ENCODE peak calls at places on chromosomes 1 and 21, in five cellular contexts. N is HL-60, F is NCI-H446, G is T-helper 9 cell, I is NCI-H1436. H is an unnamed sample.

GRCh38 chr1:242764161-242764560 is 239.7 kb upstream of the PLD5 start:
- DNase-seq in I (no peak), F (no peak), G (no peak), N (no peak), H (no peak)

GRCh38 chr1:7919880-7920279 is 20.8 kb downstream of the TNFRSF9 start:
- DNase-seq in G (no peak), F (no peak), I (no peak), N (no peak), H (no peak)

GRCh38 chr1:21229246-21230000 is 52.7 kb upstream of the EIF4G3 start:
- DNase-seq in F (no peak), I (no peak), N (no peak), G (no peak), H (no peak)

GRCh38 chr1:116122955-116123757 is 12.0 kb downstream of the MAB21L3 start:
- DNase-seq in N (no peak), I (no peak), G (no peak), F (no peak), H (peak)

GRCh38 chr1:36306210-36306901 is at the start of gene SH3D21:
- DNase-seq in N (peak), I (peak), F (no peak), G (peak), H (no peak)

GRCh38 chr1:208433086-208433485 is 188.9 kb upstream of the PLXNA2 start:
- DNase-seq in I (no peak), F (no peak), N (no peak), G (no peak), H (no peak)

GRCh38 chr1:220887868-220888664 is 8.8 kb downstream of the HLX start:
- DNase-seq in I (no peak), F (no peak), N (peak), G (no peak), H (no peak)

GRCh38 chr1:16237343-16237830 is 404 bp upstream of the CPLANE2 start:
- DNase-seq in G (no peak), N (no peak), I (no peak), F (no peak), H (no peak)

GRCh38 chr1:181608951-181609350 is 125.6 kb downstream of the CACNA1E start:
- DNase-seq in I (no peak), N (no peak), F (no peak), G (no peak), H (no peak)

GRCh38 chr1:19750101-19750881 is 49.4 kb downstream of the TMCO4 start:
- DNase-seq in G (no peak), F (no peak), N (no peak), I (no peak), H (no peak)

GRCh38 chr1:33273402-33273801 is 17.1 kb downstream of the ZNF362 start:
- DNase-seq in F (no peak), I (no peak), G (no peak), N (no peak), H (no peak)

GRCh38 chr1:173190101-173190895 is 16.8 kb downstream of the TNFSF4 start:
- DNase-seq in N (peak), G (no peak), F (no peak), I (no peak), H (peak)

GRCh38 chr1:108503062-108503740 is 53.1 kb downstream of the NBPF6 start:
- DNase-seq in N (no peak), I (no peak), G (no peak), F (no peak), H (peak)

GRCh38 chr21:43889055-43889454 is 24.0 kb downstream of the AGPAT3 start:
- DNase-seq in N (no peak), F (no peak), I (no peak), G (no peak), H (no peak)

GRCh38 chr1:171245458-171246064 is 2.7 kb upstream of the FMO1 start:
- DNase-seq in N (peak), G (no peak), F (no peak), I (no peak), H (peak)

GRCh38 chr1:84271452-84272273 is 29.8 kb upstream of the SAMD13 start:
- DNase-seq in G (no peak), N (peak), F (no peak), I (no peak), H (peak)